ENCODE peak calls at places on chromosomes 1 and 21, in four cellular contexts. N, M, J and H are unnamed samples.

GRCh38 chr1:10900691-10901090 is 104.2 kb upstream of the CASZ1 start:
- DNase-seq in N (no peak), M (no peak), J (peak), H (no peak)

GRCh38 chr21:42289926-42290325 is 25.3 kb downstream of the TFF3 start:
- DNase-seq in N (no peak), M (no peak), J (no peak), H (no peak)

GRCh38 chr1:24886241-24886640 is 43.8 kb downstream of the RUNX3 start:
- DNase-seq in N (peak), M (no peak), J (no peak), H (no peak)

GRCh38 chr1:220891221-220892085 is 12.2 kb downstream of the HLX start:
- DNase-seq in N (no peak), M (no peak), J (peak), H (no peak)

GRCh38 chr21:22346576-22346975 is 1348.4 kb downstream of the NCAM2 start:
- DNase-seq in N (no peak), M (no peak), J (no peak), H (no peak)

GRCh38 chr1:229582011-229582694 is 23.6 kb upstream of the ABCB10 start:
- DNase-seq in N (peak), M (no peak), J (no peak), H (no peak)

GRCh38 chr1:51768971-51769601 is 109.4 kb downstream of the NRDC start:
- DNase-seq in N (no peak), M (no peak), J (peak), H (no peak)

GRCh38 chr1:220093361-220094015 is 444 bp upstream of the IARS2 start:
- DNase-seq in N (no peak), M (no peak), J (no peak), H (no peak)

GRCh38 chr1:27571439-27572018 is 32.4 kb downstream of the AHDC1 start:
- DNase-seq in N (no peak), M (no peak), J (peak), H (no peak)

GRCh38 chr1:217435159-217435558 is 195.7 kb downstream of the GPATCH2 start:
- DNase-seq in N (no peak), M (no peak), J (no peak), H (no peak)

GRCh38 chr1:72620453-72620852 is 338.1 kb upstream of the NEGR1 start:
- DNase-seq in N (no peak), M (no peak), J (no peak), H (no peak)

GRCh38 chr1:176208034-176208433 is 948 bp upstream of the COP1 start:
- DNase-seq in N (no peak), M (no peak), J (peak), H (no peak)

GRCh38 chr1:201059871-201060555 is 36.5 kb upstream of the KIF21B start:
- DNase-seq in N (no peak), M (no peak), J (no peak), H (no peak)

GRCh38 chr1:90534669-90535379 is 182.3 kb downstream of the BARHL2 start:
- DNase-seq in N (no peak), M (no peak), J (peak), H (no peak)

GRCh38 chr1:16218014-16218673 is 5.7 kb upstream of the ARHGEF19 start:
- DNase-seq in N (no peak), M (no peak), J (no peak), H (no peak)

GRCh38 chr1:32151319-32151787 is 28.1 kb upstream of the TXLNA start:
- DNase-seq in N (no peak), M (no peak), J (no peak), H (no peak)

GRCh38 chr21:45080639-45081414 is 6.4 kb downstream of the ADARB1 start:
- DNase-seq in N (peak), M (no peak), J (no peak), H (no peak)

GRCh38 chr1:164515932-164516331 is 43.1 kb upstream of the PBX1 start:
- DNase-seq in N (no peak), M (no peak), J (no peak), H (no peak)

GRCh38 chr1:15215116-15215515 is 31.9 kb upstream of the FHAD1 start:
- DNase-seq in N (no peak), M (no peak), J (no peak), H (no peak)

GRCh38 chr1:52633291-52633754 is 355 bp downstream of the SHISAL2A start:
- DNase-seq in N (no peak), M (no peak), J (peak), H (peak)

GRCh38 chr1:114428083-114428754 is 82.8 kb downstream of the TRIM33 start:
- DNase-seq in N (no peak), M (no peak), J (no peak), H (no peak)
- TF ChIP-seq CTCF in N (peak), M (no peak), J (peak), H (peak)

GRCh38 chr1:85001742-85002141 is 4.8 kb upstream of the MCOLN2 start:
- DNase-seq in N (no peak), M (no peak), J (no peak), H (no peak)

GRCh38 chr1:84995484-84996334 is 1.2 kb downstream of the MCOLN2 start:
- DNase-seq in N (no peak), M (no peak), J (no peak), H (no peak)

GRCh38 chr1:84996846-84997666 is at the start of gene MCOLN2:
- DNase-seq in N (no peak), M (no peak), J (peak), H (peak)

GRCh38 chr1:84998642-84999280 is 1.8 kb upstream of the MCOLN2 start:
- DNase-seq in N (no peak), M (no peak), J (peak), H (no peak)

DNA sequence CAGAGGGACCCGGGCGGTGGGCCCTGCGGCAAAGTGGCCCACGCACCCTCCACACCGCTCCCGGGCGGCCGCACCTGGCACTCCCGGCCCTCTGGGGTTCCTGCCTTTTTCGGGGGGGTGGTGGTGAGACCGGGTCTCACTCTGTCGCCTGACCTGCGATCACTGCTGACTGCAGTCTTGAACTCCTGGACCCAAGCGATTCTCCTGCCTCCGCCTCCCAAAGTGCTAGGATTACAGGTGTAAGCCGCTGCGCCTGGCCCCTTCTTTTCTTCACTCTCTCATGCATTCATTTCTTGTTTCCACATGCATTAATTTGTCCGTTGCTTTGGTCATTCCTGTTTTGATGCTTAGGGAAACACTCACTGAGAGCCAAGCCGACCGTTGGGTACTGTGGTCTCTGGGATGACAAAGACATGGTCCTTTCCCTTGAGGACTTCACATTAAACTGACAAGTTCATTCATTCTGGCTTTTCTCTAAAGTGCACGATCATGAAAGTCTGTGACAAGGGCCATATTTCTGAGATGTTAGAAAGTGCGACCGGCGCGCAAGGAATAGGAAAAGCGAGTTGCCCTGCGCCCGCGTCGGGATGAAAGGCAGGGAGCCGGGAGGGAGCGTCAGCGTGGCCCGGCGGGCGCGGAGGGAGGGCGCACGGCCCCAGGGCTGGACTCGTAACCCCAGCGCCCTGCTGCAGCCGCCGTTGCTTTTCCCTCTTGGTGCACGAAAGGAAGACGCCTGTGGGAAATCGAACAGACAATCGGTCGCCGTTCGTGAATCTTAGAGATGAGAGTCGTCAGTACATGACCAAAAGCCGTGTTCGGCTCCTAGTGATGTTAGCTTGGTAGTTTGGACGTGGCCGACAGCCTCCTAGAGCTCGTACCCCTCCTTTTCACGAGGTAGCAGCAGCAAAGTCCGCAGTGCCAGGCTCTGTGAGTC is 1.0 kb upstream of the MCOLN2 start:
- DNase-seq in N (no peak), M (no peak), J (peak), H (no peak)
- TF ChIP-seq CTCF in N (no peak), M (no peak), J (no peak), H (no peak)

GRCh38 chr1:42140191-42140590 is 13.0 kb upstream of the GUCA2B start:
- DNase-seq in N (no peak), M (no peak), J (no peak), H (no peak)
- TF ChIP-seq CTCF in N (no peak), M (no peak), J (no peak), H (no peak)

GRCh38 chr1:22143586-22144033 is 713 bp upstream of the WNT4 start:
- DNase-seq in N (no peak), M (no peak), J (peak), H (no peak)

GRCh38 chr1:22141493-22141892 is 1.4 kb downstream of the WNT4 start:
- DNase-seq in N (no peak), M (no peak), J (no peak), H (no peak)

GRCh38 chr1:22142315-22143064 is 407 bp downstream of the WNT4 start:
- DNase-seq in N (no peak), M (no peak), J (peak), H (peak)

GRCh38 chr1:22141948-22142314 is 966 bp downstream of the WNT4 start:
- DNase-seq in N (no peak), M (no peak), J (peak), H (no peak)

GRCh38 chr1:22143065-22143514 is at the start of gene WNT4:
- DNase-seq in N (no peak), M (no peak), J (peak), H (no peak)
- TF ChIP-seq CTCF in N (no peak), M (no peak), J (no peak), H (no peak)